ENCODE peak calls at places on chromosome 4, in four cellular contexts. U, S, C and J are unnamed samples.

GRCh38 chr4:8746523-8747466 is 124.8 kb downstream of the HMX1 start:
- DNase-seq in S (no peak), U (no peak), C (peak; percentile 20), J (no peak)

GRCh38 chr4:1880332-1880731 is 9.1 kb downstream of the NSD2 start:
- DNase-seq in S (no peak), C (no peak), U (no peak), J (no peak)

GRCh38 chr4:80201326-80202151 is 4.2 kb downstream of the PRDM8 start:
- DNase-seq in C (no peak), U (peak; percentile 62), S (peak; percentile 52), J (no peak)

GRCh38 chr4:1793496-1793840 is 375 bp downstream of the FGFR3 start:
- DNase-seq in S (peak; percentile 19), C (peak; percentile 79), U (no peak), J (no peak)

GRCh38 chr4:7759221-7759620 is 180.4 kb downstream of the AFAP1 start:
- DNase-seq in U (no peak), C (no peak), S (peak; percentile 45), J (no peak)

GRCh38 chr4:40196260-40196659 is 571 bp upstream of the RHOH start:
- DNase-seq in U (no peak), C (no peak), S (no peak), J (no peak)

GRCh38 chr4:142373610-142374009 is 472.5 kb downstream of the INPP4B start:
- DNase-seq in S (no peak), C (no peak), U (no peak), J (no peak)

GRCh38 chr4:27009539-27009938 is 148.9 kb downstream of the STIM2 start:
- DNase-seq in C (no peak), U (peak; percentile 21), S (no peak), J (no peak)

GRCh38 chr4:40182041-40182440 is 14.8 kb upstream of the RHOH start:
- DNase-seq in C (no peak), S (no peak), U (no peak), J (no peak)

GRCh38 chr4:13542577-13543042 is 1.7 kb downstream of the NKX3-2 start:
- DNase-seq in C (no peak), S (no peak), U (no peak), J (no peak)

GRCh38 chr4:140571620-140572019 is 2.9 kb upstream of the UCP1 start:
- DNase-seq in S (no peak), U (no peak), C (no peak), J (no peak)

GRCh38 chr4:140567722-140568121 is 1.0 kb downstream of the UCP1 start:
- DNase-seq in S (no peak), U (no peak), C (peak; percentile 49), J (no peak)

GRCh38 chr4:140569307-140569638 is 512 bp upstream of the UCP1 start:
- DNase-seq in C (no peak), U (no peak), S (no peak), J (no peak)

GRCh38 chr4:140568507-140569306 is at the start of gene UCP1:
- DNase-seq in S (no peak), C (peak; percentile 55), U (no peak), J (no peak)
- H3K4me3 ChIP-seq in S (peak within 1 kb of the TSS; percentile 32), C (peak within 1 kb of the TSS; percentile 56), U (peak within 1 kb of the TSS; percentile 33), J (no peak within 1 kb of the TSS)

GRCh38 chr4:122099896-122100295 is 52.2 kb upstream of the BLTP1 start:
- DNase-seq in S (no peak), U (peak; percentile 25), C (no peak), J (no peak)

GRCh38 chr4:122104184-122104583 is 47.9 kb upstream of the BLTP1 start:
- DNase-seq in U (no peak), S (no peak), C (no peak), J (no peak)

DNA sequence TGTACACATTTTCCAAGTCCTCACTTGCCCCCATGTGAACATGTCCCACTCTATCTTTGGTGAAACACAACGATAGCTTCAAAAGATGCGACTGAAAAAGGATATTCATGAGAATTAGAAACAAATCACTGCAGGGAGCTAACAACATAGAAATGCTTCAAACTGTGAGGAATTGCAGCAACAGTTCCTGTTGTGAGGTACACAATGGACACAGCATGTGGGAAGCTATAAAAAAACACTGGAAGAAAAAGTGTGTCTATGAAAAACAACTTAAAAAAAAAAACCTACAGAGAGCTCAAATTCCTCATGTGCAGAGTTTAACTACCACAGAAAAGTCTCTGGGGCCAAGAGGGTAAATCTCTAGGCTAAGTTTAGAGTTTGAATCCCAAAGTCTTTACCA is 51.6 kb upstream of the BLTP1 start:
- DNase-seq in U (no peak), C (no peak), S (no peak), J (no peak)
- TF ChIP-seq CTCF in U (no peak), C (no peak), S (no peak), J (no peak)

GRCh38 chr4:23225024-23225423 is 532.3 kb downstream of the GBA3 start:
- DNase-seq in C (no peak), U (no peak), S (no peak), J (no peak)

GRCh38 chr4:23225564-23225963 is 532.8 kb downstream of the GBA3 start:
- DNase-seq in U (no peak), S (no peak), C (no peak), J (no peak)

DNA sequence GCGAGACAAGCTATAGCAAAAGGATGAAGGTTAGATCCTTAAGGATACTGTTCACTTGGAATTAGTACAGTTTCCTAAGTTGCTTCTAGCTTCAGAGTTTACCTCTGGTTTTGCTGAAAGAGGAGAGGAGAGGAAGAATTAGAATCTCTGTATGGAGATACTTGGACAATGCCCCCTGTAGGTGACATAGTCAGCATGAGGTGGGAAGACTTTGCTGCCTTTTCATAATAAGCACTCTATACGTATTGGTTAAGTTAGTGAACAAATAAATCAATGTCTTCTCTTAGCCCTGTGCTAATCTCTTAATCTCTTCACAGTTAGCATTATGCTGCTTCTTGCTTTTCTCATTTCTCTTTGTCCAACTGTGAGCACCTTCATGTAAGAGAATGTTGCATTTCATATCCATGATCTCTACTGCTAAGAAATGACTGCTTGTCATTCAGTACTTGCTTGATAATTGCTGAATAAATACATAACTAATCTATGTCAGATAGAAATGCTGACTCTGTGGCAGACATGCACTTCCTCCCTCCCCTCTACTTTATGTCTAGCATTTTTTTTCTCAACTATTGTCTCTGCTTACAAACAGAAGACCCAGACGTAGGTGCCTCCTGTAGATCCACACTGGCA is 527.2 kb downstream of the GBA3 start:
- DNase-seq in S (no peak), U (no peak), C (no peak), J (no peak)
- H3K4me3 ChIP-seq in S (no peak overlapping the region), U (no peak overlapping the region), C (no peak overlapping the region), J (no peak overlapping the region)

GRCh38 chr4:56976878-56977320 is 507 bp downstream of the NOA1 start:
- DNase-seq in S (peak; percentile 17), U (no peak), C (peak; percentile 81), J (no peak)
- TF ChIP-seq CTCF in S (no peak), U (no peak), C (no peak), J (peak; percentile 7)

GRCh38 chr4:184384810-184385557 is 89.4 kb downstream of the IRF2 start:
- DNase-seq in C (no peak), S (no peak), U (no peak), J (no peak)
- H3K4me3 ChIP-seq in C (no peak overlapping the region), S (no peak overlapping the region), U (peak overlapping the region; percentile 52), J (no peak overlapping the region)

GRCh38 chr4:54525602-54526001 is 132.2 kb upstream of the KIT start:
- DNase-seq in S (no peak), U (peak; percentile 95), C (no peak), J (no peak)

GRCh38 chr4:54526560-54526959 is 131.2 kb upstream of the KIT start:
- DNase-seq in C (no peak), U (no peak), S (no peak), J (no peak)

GRCh38 chr4:54527532-54527931 is 130.2 kb upstream of the KIT start:
- DNase-seq in C (no peak), U (no peak), S (no peak), J (no peak)
- TF ChIP-seq CTCF in C (no peak), U (no peak), S (no peak), J (no peak)

GRCh38 chr4:55791666-55792065 is 27.9 kb upstream of the EXOC1L start:
- DNase-seq in U (no peak), S (no peak), C (no peak), J (no peak)

GRCh38 chr4:55794053-55794452 is 25.5 kb upstream of the EXOC1L start:
- DNase-seq in C (no peak), S (no peak), U (no peak), J (no peak)

GRCh38 chr4:55795342-55795741 is 24.2 kb upstream of the EXOC1L start:
- DNase-seq in C (no peak), S (no peak), U (no peak), J (no peak)

DNA sequence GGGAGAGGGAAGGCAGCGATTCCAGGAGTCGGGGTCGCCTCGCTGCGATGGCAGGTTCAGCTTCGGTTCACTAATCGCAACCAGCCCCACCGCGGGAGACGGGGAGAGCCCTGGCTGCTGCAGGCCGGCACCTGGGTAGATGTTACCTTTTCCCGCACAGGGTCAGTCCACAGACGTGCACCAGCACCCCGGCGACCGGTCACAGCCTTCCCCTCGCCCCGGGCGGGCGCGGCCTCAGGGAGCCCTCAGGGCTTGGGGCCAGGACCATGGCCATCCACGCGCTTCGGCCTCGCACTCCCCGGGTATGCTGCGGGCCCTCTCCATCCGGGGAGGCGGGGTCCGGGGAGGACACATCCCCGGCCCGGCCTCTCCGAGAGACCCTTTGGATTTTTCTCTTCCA is 26.1 kb upstream of the EXOC1L start:
- DNase-seq in C (no peak), U (no peak), S (no peak), J (peak; percentile 1)
- H3K4me3 ChIP-seq in C (peak overlapping the region; percentile 24), U (peak overlapping the region; percentile 13), S (no peak overlapping the region), J (no peak overlapping the region)

GRCh38 chr4:83484500-83485431 is at the start of gene ABRAXAS1:
- DNase-seq in S (peak; percentile 90), U (peak; percentile 91), C (peak; percentile 96), J (peak; percentile 94)
- TF ChIP-seq CTCF in S (no peak), U (no peak), C (no peak), J (no peak)

GRCh38 chr4:109912706-109913621 is at the start of gene EGF:
- DNase-seq in C (no peak), S (no peak), U (peak; percentile 26), J (no peak)

GRCh38 chr4:109916003-109916399 is 3.3 kb downstream of the EGF start:
- DNase-seq in C (no peak), U (no peak), S (no peak), J (no peak)

GRCh38 chr4:109915385-109916002 is 2.8 kb downstream of the EGF start:
- DNase-seq in C (no peak), U (no peak), S (no peak), J (no peak)

GRCh38 chr4:109913842-109914241 is 1.2 kb downstream of the EGF start:
- DNase-seq in C (no peak), U (no peak), S (no peak), J (no peak)

DNA sequence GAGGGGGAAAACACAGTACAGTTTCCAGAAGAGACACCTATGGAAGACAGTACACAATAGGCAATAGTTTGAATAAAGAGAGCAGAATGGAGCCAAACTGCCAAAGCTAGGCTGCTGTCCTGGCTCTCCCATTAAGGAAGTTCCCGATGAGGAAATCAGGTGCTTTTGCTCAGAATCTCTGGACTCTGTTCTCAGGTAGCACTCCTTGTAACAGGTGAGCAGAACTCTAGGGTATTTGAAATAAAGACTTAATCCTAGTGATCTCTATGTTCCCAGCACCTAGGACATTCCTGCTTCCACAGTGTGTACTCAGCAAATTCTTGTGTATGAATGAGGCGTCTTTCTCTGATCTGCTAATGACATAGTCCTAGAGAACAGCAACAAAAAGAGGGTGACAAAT is 1.7 kb downstream of the EGF start:
- DNase-seq in U (no peak), C (no peak), S (no peak), J (no peak)
- H3K4me3 ChIP-seq in U (no peak overlapping the region), C (no peak overlapping the region), S (no peak overlapping the region), J (no peak overlapping the region)

GRCh38 chr4:126533176-126533575 is 1099.6 kb upstream of the INTU start:
- DNase-seq in U (peak; percentile 31), S (no peak), C (no peak), J (no peak)
- TF ChIP-seq CTCF in U (no peak), S (no peak), C (no peak), J (no peak)